ENCODE peak calls at places on chromosomes 7 and 10, in nine cellular contexts. One of them, this sample, is unnamed.

GRCh38 chr10:30581779-30582380 is 47.7 kb downstream of the LYZL2 start:
- DNase-seq in type B pancreatic cell: no peak
- DNase-seq in neural progenitor cell: peak; percentile 52
- DNase-seq in Calu3: peak; percentile 68
- DNase-seq in AG04450: peak; percentile 30
- DNase-seq in NB4: peak; percentile 50
- DNase-seq in CD8-positive, alpha-beta T cell: no peak
- DNase-seq in GM23338: peak; percentile 74
- DNase-seq in dorsolateral prefrontal cortex: no peak
- DNase-seq in this sample: peak; percentile 39

GRCh38 chr10:19785366-19785765 is 30.9 kb upstream of the PLXDC2 start:
- DNase-seq in neural progenitor cell: no peak
- DNase-seq in Calu3: no peak
- DNase-seq in NB4: no peak
- DNase-seq in type B pancreatic cell: no peak
- DNase-seq in AG04450: no peak
- DNase-seq in dorsolateral prefrontal cortex: no peak
- DNase-seq in CD8-positive, alpha-beta T cell: no peak
- DNase-seq in GM23338: no peak
- DNase-seq in this sample: no peak

GRCh38 chr7:63900394-63901203 is 98.0 kb upstream of the ZNF722 start:
- DNase-seq in GM23338: no peak
- DNase-seq in type B pancreatic cell: no peak
- DNase-seq in neural progenitor cell: no peak
- DNase-seq in dorsolateral prefrontal cortex: peak; percentile 95
- DNase-seq in NB4: peak; percentile 97
- DNase-seq in Calu3: peak; percentile 67
- DNase-seq in AG04450: no peak
- DNase-seq in CD8-positive, alpha-beta T cell: peak; percentile 82
- DNase-seq in this sample: no peak

GRCh38 chr7:6117533-6117932 is 86.4 kb downstream of the ANKRD61 start:
- DNase-seq in neural progenitor cell: no peak
- DNase-seq in type B pancreatic cell: no peak
- DNase-seq in CD8-positive, alpha-beta T cell: no peak
- DNase-seq in dorsolateral prefrontal cortex: no peak
- DNase-seq in Calu3: no peak
- DNase-seq in GM23338: no peak
- DNase-seq in NB4: no peak
- DNase-seq in AG04450: no peak
- DNase-seq in this sample: no peak

GRCh38 chr10:21523557-21524008 is 1.9 kb downstream of the SKIDA1 start:
- DNase-seq in Calu3: no peak
- DNase-seq in AG04450: no peak
- DNase-seq in neural progenitor cell: peak; percentile 63
- DNase-seq in GM23338: no peak
- DNase-seq in dorsolateral prefrontal cortex: no peak
- DNase-seq in CD8-positive, alpha-beta T cell: no peak
- DNase-seq in type B pancreatic cell: no peak
- DNase-seq in NB4: no peak
- DNase-seq in this sample: no peak

GRCh38 chr10:114754445-114755320 is 66.9 kb upstream of the FHIP2A start:
- DNase-seq in AG04450: peak; percentile 27
- DNase-seq in Calu3: no peak
- DNase-seq in type B pancreatic cell: no peak
- DNase-seq in CD8-positive, alpha-beta T cell: no peak
- DNase-seq in GM23338: no peak
- DNase-seq in dorsolateral prefrontal cortex: no peak
- DNase-seq in NB4: no peak
- DNase-seq in neural progenitor cell: no peak
- DNase-seq in this sample: no peak

GRCh38 chr10:97584060-97584797 is at the start of gene HOGA1:
- DNase-seq in neural progenitor cell: peak; percentile 36
- DNase-seq in dorsolateral prefrontal cortex: peak; percentile 92
- DNase-seq in NB4: no peak
- DNase-seq in type B pancreatic cell: no peak
- DNase-seq in GM23338: peak; percentile 61
- DNase-seq in CD8-positive, alpha-beta T cell: no peak
- DNase-seq in Calu3: peak; percentile 88
- DNase-seq in AG04450: no peak
- DNase-seq in this sample: peak; percentile 20

GRCh38 chr7:87220734-87221215 is 1.2 kb upstream of the TMEM243 start:
- DNase-seq in CD8-positive, alpha-beta T cell: no peak
- DNase-seq in neural progenitor cell: peak; percentile 57
- DNase-seq in NB4: no peak
- DNase-seq in type B pancreatic cell: no peak
- DNase-seq in Calu3: no peak
- DNase-seq in dorsolateral prefrontal cortex: peak; percentile 51
- DNase-seq in AG04450: no peak
- DNase-seq in GM23338: peak; percentile 30
- DNase-seq in this sample: peak; percentile 36

GRCh38 chr7:3971323-3971722 is 670.3 kb downstream of the SDK1 start:
- DNase-seq in AG04450: no peak
- DNase-seq in GM23338: no peak
- DNase-seq in CD8-positive, alpha-beta T cell: no peak
- DNase-seq in neural progenitor cell: no peak
- DNase-seq in dorsolateral prefrontal cortex: no peak
- DNase-seq in NB4: no peak
- DNase-seq in Calu3: no peak
- DNase-seq in type B pancreatic cell: no peak
- DNase-seq in this sample: no peak

DNA sequence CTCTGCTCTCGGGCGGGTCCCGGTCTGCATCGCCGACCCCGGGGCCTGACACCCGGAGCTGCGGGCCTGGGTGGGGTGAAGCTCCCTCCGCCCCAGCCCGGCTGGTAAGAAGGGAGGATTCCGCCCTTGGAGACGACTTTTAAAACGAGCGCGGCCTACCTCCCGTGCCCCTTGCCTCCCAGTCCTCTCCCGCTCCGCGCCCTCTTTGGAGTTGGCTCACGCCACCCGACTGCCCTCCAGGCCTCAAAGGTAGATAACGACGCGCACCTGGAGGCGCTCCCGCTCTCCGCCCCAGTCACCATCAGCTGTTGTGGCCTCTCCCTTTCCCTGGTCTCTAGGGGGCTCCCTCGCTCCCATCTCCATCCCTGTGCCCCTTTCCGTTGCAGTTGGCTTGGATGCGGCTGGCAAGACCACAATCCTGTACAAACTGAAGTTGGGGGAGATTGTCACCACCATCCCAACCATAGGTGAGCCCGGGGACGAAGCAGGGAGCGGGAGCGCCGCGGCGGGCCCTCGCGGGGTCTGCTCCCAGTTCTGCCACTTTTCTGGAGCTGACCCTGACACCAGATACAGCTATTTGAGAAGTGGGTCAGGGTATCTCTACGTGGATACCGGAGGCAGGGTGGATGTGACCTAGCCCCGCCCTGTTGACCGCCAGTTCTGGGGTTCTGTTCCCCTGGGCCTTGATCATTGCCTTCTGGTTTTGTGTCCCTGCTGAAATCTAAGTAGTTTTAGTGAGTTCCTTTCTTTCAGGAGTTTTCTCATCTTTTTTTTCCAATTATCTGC is 679 bp downstream of the ARF5 start:
- DNase-seq in Calu3: peak; percentile 72
- DNase-seq in CD8-positive, alpha-beta T cell: peak; percentile 18
- DNase-seq in NB4: peak; percentile 66
- DNase-seq in AG04450: peak; percentile 20
- DNase-seq in type B pancreatic cell: no peak
- DNase-seq in neural progenitor cell: peak; percentile 84
- DNase-seq in GM23338: peak; percentile 91
- DNase-seq in dorsolateral prefrontal cortex: peak; percentile 73
- DNase-seq in this sample: peak; percentile 66
- TF ChIP-seq CTCF in Calu3: peak; percentile 11
- TF ChIP-seq CTCF in CD8-positive, alpha-beta T cell: no peak
- TF ChIP-seq CTCF in NB4: peak; percentile 57
- TF ChIP-seq CTCF in AG04450: peak; percentile 75
- TF ChIP-seq CTCF in type B pancreatic cell: peak; percentile 59
- TF ChIP-seq CTCF in neural progenitor cell: peak; percentile 70
- TF ChIP-seq CTCF in GM23338: peak; percentile 62
- TF ChIP-seq CTCF in dorsolateral prefrontal cortex: peak; percentile 63
- TF ChIP-seq CTCF in this sample: peak; percentile 28

DNA sequence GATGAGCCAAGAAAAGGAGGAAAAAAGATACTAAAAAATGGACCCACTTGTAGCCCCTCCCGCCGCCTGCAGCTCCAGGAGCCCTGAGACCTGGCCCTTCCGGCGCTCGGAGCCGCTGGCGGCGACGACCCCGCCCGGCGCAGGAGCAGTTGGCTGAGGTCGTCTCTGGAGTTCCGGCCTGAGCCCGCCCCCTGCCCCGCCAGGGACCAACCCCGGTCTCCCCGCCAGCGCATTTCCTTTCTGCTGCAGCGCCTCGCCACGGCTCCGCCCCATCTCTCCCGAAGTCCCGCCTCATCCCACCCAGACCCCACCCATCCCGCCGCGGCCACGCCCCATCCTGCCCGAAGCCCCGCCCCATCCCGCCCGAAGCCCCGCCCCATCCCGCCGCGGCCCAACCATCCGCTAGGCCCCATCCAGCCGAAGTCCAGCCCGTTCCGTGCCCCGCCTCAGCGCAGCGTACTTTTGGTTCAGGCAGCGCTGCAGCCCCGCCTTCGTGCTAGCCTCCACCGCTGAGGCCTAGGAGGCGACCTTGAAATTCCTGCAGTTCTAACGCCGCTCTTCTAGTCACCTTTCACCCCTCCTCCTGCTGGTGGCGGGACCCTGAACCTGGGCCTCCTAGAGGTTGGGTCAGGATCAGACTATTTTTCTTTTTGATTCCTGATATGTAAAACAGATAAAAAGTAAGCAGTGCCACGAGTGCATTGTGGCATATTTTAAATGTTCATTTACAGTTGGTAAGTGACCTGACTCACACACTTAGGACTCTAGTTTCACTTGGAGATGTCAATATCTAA is at the start of gene STN1:
- DNase-seq in type B pancreatic cell: peak; percentile 96
- DNase-seq in AG04450: peak; percentile 92
- DNase-seq in CD8-positive, alpha-beta T cell: peak; percentile 92
- DNase-seq in dorsolateral prefrontal cortex: peak; percentile 98
- DNase-seq in NB4: peak; percentile 98
- DNase-seq in neural progenitor cell: peak; percentile 98
- DNase-seq in GM23338: peak; percentile 99
- DNase-seq in Calu3: peak; percentile 94
- DNase-seq in this sample: peak; percentile 96
- TF ChIP-seq CTCF in type B pancreatic cell: peak; percentile 60
- TF ChIP-seq CTCF in AG04450: peak; percentile 11
- TF ChIP-seq CTCF in CD8-positive, alpha-beta T cell: no peak
- TF ChIP-seq CTCF in dorsolateral prefrontal cortex: peak; percentile 40
- TF ChIP-seq CTCF in NB4: peak; percentile 9
- TF ChIP-seq CTCF in neural progenitor cell: peak; percentile 27
- TF ChIP-seq CTCF in GM23338: peak; percentile 50
- TF ChIP-seq CTCF in Calu3: no peak
- TF ChIP-seq CTCF in this sample: peak; percentile 11

DNA sequence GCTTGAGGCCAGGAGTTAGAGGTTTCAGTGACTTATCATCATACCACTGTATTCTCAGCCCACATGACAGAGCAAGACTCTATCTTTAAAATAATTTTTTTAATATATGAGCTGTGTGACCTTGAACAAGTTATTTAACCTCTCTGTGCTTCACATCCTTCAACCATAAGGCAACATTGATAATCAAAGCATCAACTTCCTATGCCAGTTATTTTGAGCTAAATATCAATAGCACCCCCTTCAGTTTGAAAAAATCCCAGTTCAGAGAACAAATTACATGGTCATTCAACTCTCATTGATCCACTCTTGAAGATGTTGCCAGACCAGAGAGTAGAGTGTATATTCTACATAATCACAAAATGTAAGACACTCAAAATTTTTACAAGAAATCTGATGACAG is 53.0 kb downstream of the ASNS start:
- DNase-seq in dorsolateral prefrontal cortex: no peak
- DNase-seq in GM23338: peak; percentile 51
- DNase-seq in neural progenitor cell: peak; percentile 6
- DNase-seq in AG04450: no peak
- DNase-seq in NB4: peak; percentile 24
- DNase-seq in CD8-positive, alpha-beta T cell: no peak
- DNase-seq in type B pancreatic cell: no peak
- DNase-seq in Calu3: no peak
- DNase-seq in this sample: no peak
- TF ChIP-seq CTCF in dorsolateral prefrontal cortex: no peak
- TF ChIP-seq CTCF in GM23338: peak; percentile 54
- TF ChIP-seq CTCF in neural progenitor cell: peak; percentile 43
- TF ChIP-seq CTCF in AG04450: no peak
- TF ChIP-seq CTCF in NB4: no peak
- TF ChIP-seq CTCF in CD8-positive, alpha-beta T cell: no peak
- TF ChIP-seq CTCF in type B pancreatic cell: peak; percentile 36
- TF ChIP-seq CTCF in Calu3: no peak
- TF ChIP-seq CTCF in this sample: no peak

GRCh38 chr10:70954777-70955176 is 66.4 kb upstream of the PCBD1 start:
- DNase-seq in NB4: no peak
- DNase-seq in type B pancreatic cell: no peak
- DNase-seq in CD8-positive, alpha-beta T cell: no peak
- DNase-seq in GM23338: no peak
- DNase-seq in neural progenitor cell: no peak
- DNase-seq in Calu3: no peak
- DNase-seq in dorsolateral prefrontal cortex: no peak
- DNase-seq in AG04450: no peak
- DNase-seq in this sample: no peak

GRCh38 chr10:70952921-70953320 is 64.6 kb upstream of the PCBD1 start:
- DNase-seq in AG04450: no peak
- DNase-seq in dorsolateral prefrontal cortex: no peak
- DNase-seq in Calu3: no peak
- DNase-seq in GM23338: no peak
- DNase-seq in neural progenitor cell: no peak
- DNase-seq in NB4: no peak
- DNase-seq in CD8-positive, alpha-beta T cell: no peak
- DNase-seq in type B pancreatic cell: no peak
- DNase-seq in this sample: no peak

GRCh38 chr10:70958396-70958795 is 70.0 kb upstream of the PCBD1 start:
- DNase-seq in AG04450: no peak
- DNase-seq in Calu3: no peak
- DNase-seq in neural progenitor cell: no peak
- DNase-seq in dorsolateral prefrontal cortex: no peak
- DNase-seq in NB4: no peak
- DNase-seq in CD8-positive, alpha-beta T cell: no peak
- DNase-seq in type B pancreatic cell: no peak
- DNase-seq in GM23338: no peak
- DNase-seq in this sample: no peak

GRCh38 chr10:70954373-70954772 is 66.0 kb upstream of the PCBD1 start:
- DNase-seq in GM23338: no peak
- DNase-seq in Calu3: no peak
- DNase-seq in dorsolateral prefrontal cortex: no peak
- DNase-seq in NB4: no peak
- DNase-seq in type B pancreatic cell: no peak
- DNase-seq in AG04450: no peak
- DNase-seq in neural progenitor cell: peak; percentile 33
- DNase-seq in CD8-positive, alpha-beta T cell: no peak
- DNase-seq in this sample: no peak

DNA sequence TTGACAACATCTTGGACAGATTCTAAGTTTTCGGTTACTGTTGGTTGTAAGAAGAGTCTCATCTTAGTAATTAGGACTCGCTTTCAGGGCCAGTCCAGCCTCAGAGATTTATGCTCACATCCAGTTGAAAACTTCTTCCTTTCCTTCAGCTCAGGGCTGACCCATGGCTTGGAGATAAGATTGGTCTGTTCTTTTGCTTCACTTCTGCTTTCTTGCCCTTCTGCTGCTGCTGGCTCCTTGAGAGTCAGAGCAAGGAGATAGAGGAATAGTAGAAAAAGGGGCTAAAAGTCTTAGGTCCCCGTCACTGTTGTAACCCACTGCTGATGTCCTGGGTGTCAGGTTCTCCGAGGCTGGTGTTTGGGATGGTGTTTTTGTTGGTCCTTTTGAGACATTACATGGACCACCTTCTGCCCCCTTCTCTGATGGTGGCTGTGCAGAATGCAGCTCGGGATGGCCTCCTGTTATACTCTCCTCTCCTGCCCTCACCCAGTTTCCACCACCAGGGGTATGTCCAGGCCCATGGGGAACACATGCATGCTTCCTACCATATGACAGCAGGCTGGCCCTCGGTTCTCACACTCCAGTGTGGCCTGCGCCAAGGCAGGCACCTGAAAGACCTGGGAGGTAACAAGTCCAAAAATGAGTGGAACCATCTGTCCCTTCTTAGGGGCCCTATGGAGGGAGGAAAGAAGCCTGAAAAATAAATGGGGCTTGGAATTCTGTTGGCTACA is 67.8 kb upstream of the PCBD1 start:
- DNase-seq in Calu3: no peak
- DNase-seq in AG04450: no peak
- DNase-seq in neural progenitor cell: peak; percentile 24
- DNase-seq in type B pancreatic cell: no peak
- DNase-seq in dorsolateral prefrontal cortex: no peak
- DNase-seq in GM23338: peak; percentile 64
- DNase-seq in CD8-positive, alpha-beta T cell: no peak
- DNase-seq in NB4: peak; percentile 23
- DNase-seq in this sample: no peak
- TF ChIP-seq CTCF in Calu3: no peak
- TF ChIP-seq CTCF in AG04450: no peak
- TF ChIP-seq CTCF in neural progenitor cell: peak; percentile 30
- TF ChIP-seq CTCF in type B pancreatic cell: peak; percentile 34
- TF ChIP-seq CTCF in dorsolateral prefrontal cortex: no peak
- TF ChIP-seq CTCF in GM23338: peak; percentile 42
- TF ChIP-seq CTCF in CD8-positive, alpha-beta T cell: no peak
- TF ChIP-seq CTCF in NB4: no peak
- TF ChIP-seq CTCF in this sample: no peak